ENCODE peak calls at places on chromosomes 16 and 17, in seven cellular contexts. T is NCI-H1105 treated with DMSO at 0.1 percent for 48 hours; W is CD4-positive, alpha-beta T cell; K is stromal cell of bone marrow; D is NCI-H1417 treated with DMSO at 0.1 percent for 48 hours; M is Calu3; L is amniotic epithelial cell. O is an unnamed sample.
A peak's percentile ranks its signal among the peaks of the same experiment; 100 is the strongest.

GRCh38 chr17:3818786-3819185 is 17.8 kb upstream of the ITGAE start:
- DNase-seq in T (no peak), M (no peak), D (no peak), L (no peak), K (no peak), W (no peak), O (no peak)

GRCh38 chr17:13592427-13592826 is 9.3 kb downstream of the HS3ST3A1 start:
- DNase-seq in W (no peak), T (no peak), K (no peak), D (no peak), M (no peak), L (no peak), O (no peak)

GRCh38 chr17:73278465-73279453 is 17.1 kb upstream of the CPSF4L start:
- DNase-seq in L (peak; percentile 61), M (no peak), D (no peak), W (no peak), K (no peak), T (peak; percentile 92), O (peak; percentile 55)

GRCh38 chr16:56195151-56195550 is 3.9 kb downstream of the GNAO1 start:
- DNase-seq in W (no peak), L (no peak), M (no peak), K (no peak), T (peak; percentile 89), D (no peak), O (peak; percentile 4)

GRCh38 chr17:40093580-40094201 is 6.7 kb downstream of the NR1D1 start:
- DNase-seq in W (no peak), D (no peak), K (no peak), L (no peak), M (no peak), T (no peak), O (peak; percentile 77)

GRCh38 chr16:83206426-83206825 is 579.7 kb downstream of the CDH13 start:
- DNase-seq in D (no peak), T (no peak), M (no peak), K (peak; percentile 16), L (no peak), W (no peak), O (peak; percentile 70)

GRCh38 chr17:28188841-28189263 is 130.1 kb upstream of the TMEM97 start:
- DNase-seq in L (peak; percentile 48), D (no peak), T (no peak), M (no peak), W (no peak), K (no peak), O (peak; percentile 96)

GRCh38 chr17:83179378-83179777 is 100.0 kb downstream of the METRNL start:
- DNase-seq in W (no peak), D (no peak), K (no peak), M (no peak), L (no peak), T (no peak), O (no peak)

GRCh38 chr17:79168486-79169055 is 93.9 kb downstream of the ENGASE start:
- DNase-seq in W (no peak), L (no peak), D (no peak), K (no peak), T (no peak), M (no peak), O (no peak)